ENCODE peak calls at places on chromosomes 7 and 10, in nine cellular contexts. One of them, this sample, is unnamed.

GRCh38 chr10:65396997-65397396 is 1528.8 kb upstream of the LRRTM3 start:
- DNase-seq in astrocyte: no peak
- DNase-seq in mesenchymal stem cell: no peak
- DNase-seq in H9: no peak
- DNase-seq in fibroblast of lung: no peak
- DNase-seq in osteoblast: no peak
- DNase-seq in keratinocyte: no peak
- DNase-seq in neuronal stem cell: no peak
- DNase-seq in IMR-90: no peak
- DNase-seq in this sample: no peak

GRCh38 chr7:107946451-107946850 is 55.5 kb downstream of the DLD start:
- DNase-seq in neuronal stem cell: no peak
- DNase-seq in fibroblast of lung: no peak
- DNase-seq in astrocyte: peak; percentile 75
- DNase-seq in mesenchymal stem cell: no peak
- DNase-seq in osteoblast: no peak
- DNase-seq in keratinocyte: no peak
- DNase-seq in H9: no peak
- DNase-seq in IMR-90: peak; percentile 47
- DNase-seq in this sample: no peak

GRCh38 chr10:77162697-77163096 is 474.9 kb downstream of the KCNMA1 start:
- DNase-seq in mesenchymal stem cell: peak; percentile 63
- DNase-seq in osteoblast: no peak
- DNase-seq in fibroblast of lung: peak; percentile 59
- DNase-seq in IMR-90: peak; percentile 89
- DNase-seq in keratinocyte: peak; percentile 69
- DNase-seq in astrocyte: peak; percentile 78
- DNase-seq in neuronal stem cell: no peak
- DNase-seq in H9: no peak
- DNase-seq in this sample: no peak

GRCh38 chr10:71683301-71683700 is 36.3 kb downstream of the C10orf105 start:
- DNase-seq in osteoblast: no peak
- DNase-seq in neuronal stem cell: no peak
- DNase-seq in astrocyte: no peak
- DNase-seq in H9: no peak
- DNase-seq in fibroblast of lung: no peak
- DNase-seq in keratinocyte: no peak
- DNase-seq in mesenchymal stem cell: no peak
- DNase-seq in IMR-90: no peak
- DNase-seq in this sample: no peak

GRCh38 chr7:107680478-107680877 is 19.9 kb downstream of the SLC26A4 start:
- DNase-seq in fibroblast of lung: no peak
- DNase-seq in IMR-90: no peak
- DNase-seq in osteoblast: no peak
- DNase-seq in mesenchymal stem cell: no peak
- DNase-seq in H9: no peak
- DNase-seq in keratinocyte: no peak
- DNase-seq in neuronal stem cell: no peak
- DNase-seq in astrocyte: no peak
- DNase-seq in this sample: no peak

GRCh38 chr10:97781541-97782331 is 9.9 kb upstream of the SFRP5 start:
- DNase-seq in mesenchymal stem cell: no peak
- DNase-seq in keratinocyte: no peak
- DNase-seq in neuronal stem cell: no peak
- DNase-seq in astrocyte: no peak
- DNase-seq in fibroblast of lung: no peak
- DNase-seq in osteoblast: peak; percentile 42
- DNase-seq in H9: no peak
- DNase-seq in IMR-90: no peak
- DNase-seq in this sample: no peak

GRCh38 chr10:7589748-7590147 is 77.0 kb downstream of the ITIH5 start:
- DNase-seq in mesenchymal stem cell: no peak
- DNase-seq in astrocyte: no peak
- DNase-seq in IMR-90: no peak
- DNase-seq in H9: no peak
- DNase-seq in osteoblast: no peak
- DNase-seq in fibroblast of lung: no peak
- DNase-seq in neuronal stem cell: no peak
- DNase-seq in keratinocyte: no peak
- DNase-seq in this sample: no peak

GRCh38 chr7:25095516-25096345 is 29.3 kb downstream of the CYCS start:
- DNase-seq in astrocyte: no peak
- DNase-seq in mesenchymal stem cell: no peak
- DNase-seq in fibroblast of lung: no peak
- DNase-seq in keratinocyte: no peak
- DNase-seq in IMR-90: no peak
- DNase-seq in neuronal stem cell: no peak
- DNase-seq in H9: no peak
- DNase-seq in osteoblast: no peak
- DNase-seq in this sample: peak; percentile 40

GRCh38 chr10:90321132-90321816 is 536.6 kb downstream of the HTR7 start:
- DNase-seq in astrocyte: peak; percentile 53
- DNase-seq in mesenchymal stem cell: no peak
- DNase-seq in IMR-90: peak; percentile 71
- DNase-seq in neuronal stem cell: no peak
- DNase-seq in H9: no peak
- DNase-seq in osteoblast: no peak
- DNase-seq in fibroblast of lung: peak; percentile 34
- DNase-seq in keratinocyte: no peak
- DNase-seq in this sample: no peak

GRCh38 chr10:123554656-123555055 is 111.5 kb upstream of the GPR26 start:
- DNase-seq in fibroblast of lung: no peak
- DNase-seq in IMR-90: no peak
- DNase-seq in astrocyte: no peak
- DNase-seq in mesenchymal stem cell: no peak
- DNase-seq in H9: no peak
- DNase-seq in osteoblast: no peak
- DNase-seq in keratinocyte: no peak
- DNase-seq in neuronal stem cell: no peak
- DNase-seq in this sample: no peak

GRCh38 chr7:130566168-130566897 is 74.4 kb downstream of the MEST start:
- DNase-seq in neuronal stem cell: no peak
- DNase-seq in fibroblast of lung: peak; percentile 62
- DNase-seq in IMR-90: peak; percentile 88
- DNase-seq in osteoblast: no peak
- DNase-seq in H9: no peak
- DNase-seq in keratinocyte: no peak
- DNase-seq in astrocyte: peak; percentile 82
- DNase-seq in mesenchymal stem cell: no peak
- DNase-seq in this sample: no peak

GRCh38 chr7:25636168-25636567 is 407.9 kb upstream of the NPVF start:
- DNase-seq in neuronal stem cell: no peak
- DNase-seq in astrocyte: no peak
- DNase-seq in mesenchymal stem cell: no peak
- DNase-seq in IMR-90: no peak
- DNase-seq in osteoblast: no peak
- DNase-seq in H9: no peak
- DNase-seq in keratinocyte: no peak
- DNase-seq in fibroblast of lung: no peak
- DNase-seq in this sample: no peak

GRCh38 chr7:45606050-45606449 is 31.9 kb downstream of the ADCY1 start:
- DNase-seq in IMR-90: no peak
- DNase-seq in astrocyte: no peak
- DNase-seq in fibroblast of lung: no peak
- DNase-seq in H9: no peak
- DNase-seq in osteoblast: no peak
- DNase-seq in neuronal stem cell: no peak
- DNase-seq in mesenchymal stem cell: no peak
- DNase-seq in keratinocyte: no peak
- DNase-seq in this sample: no peak

GRCh38 chr10:84706431-84706830 is 378.0 kb downstream of the CCSER2 start:
- DNase-seq in astrocyte: no peak
- DNase-seq in neuronal stem cell: no peak
- DNase-seq in fibroblast of lung: no peak
- DNase-seq in keratinocyte: no peak
- DNase-seq in mesenchymal stem cell: no peak
- DNase-seq in IMR-90: no peak
- DNase-seq in H9: no peak
- DNase-seq in osteoblast: no peak
- DNase-seq in this sample: no peak

GRCh38 chr7:5424689-5425506 is 1.3 kb upstream of the TNRC18 start:
- DNase-seq in osteoblast: peak; percentile 88
- DNase-seq in keratinocyte: no peak
- DNase-seq in astrocyte: no peak
- DNase-seq in mesenchymal stem cell: peak; percentile 51
- DNase-seq in neuronal stem cell: no peak
- DNase-seq in fibroblast of lung: peak; percentile 45
- DNase-seq in IMR-90: peak; percentile 33
- DNase-seq in H9: no peak
- DNase-seq in this sample: peak; percentile 60

GRCh38 chr10:101818958-101819633 is 852 bp upstream of the OGA start:
- DNase-seq in IMR-90: no peak
- DNase-seq in keratinocyte: no peak
- DNase-seq in mesenchymal stem cell: peak; percentile 13
- DNase-seq in fibroblast of lung: no peak
- DNase-seq in H9: no peak
- DNase-seq in neuronal stem cell: no peak
- DNase-seq in astrocyte: no peak
- DNase-seq in osteoblast: peak; percentile 58
- DNase-seq in this sample: peak; percentile 65

GRCh38 chr7:1650363-1651030 is 19.6 kb upstream of the ELFN1 start:
- DNase-seq in fibroblast of lung: no peak
- DNase-seq in astrocyte: no peak
- DNase-seq in H9: no peak
- DNase-seq in osteoblast: peak; percentile 90
- DNase-seq in mesenchymal stem cell: no peak
- DNase-seq in keratinocyte: no peak
- DNase-seq in neuronal stem cell: no peak
- DNase-seq in IMR-90: no peak
- DNase-seq in this sample: no peak

GRCh38 chr7:81776972-81777371 is 7.1 kb upstream of the HGF start:
- DNase-seq in mesenchymal stem cell: no peak
- DNase-seq in neuronal stem cell: no peak
- DNase-seq in fibroblast of lung: no peak
- DNase-seq in osteoblast: no peak
- DNase-seq in H9: no peak
- DNase-seq in astrocyte: no peak
- DNase-seq in keratinocyte: no peak
- DNase-seq in IMR-90: no peak
- DNase-seq in this sample: no peak

GRCh38 chr10:50594012-50594411 is 29.7 kb downstream of the SGMS1 start:
- DNase-seq in neuronal stem cell: no peak
- DNase-seq in IMR-90: peak; percentile 86
- DNase-seq in astrocyte: peak; percentile 77
- DNase-seq in mesenchymal stem cell: peak; percentile 73
- DNase-seq in keratinocyte: no peak
- DNase-seq in fibroblast of lung: peak; percentile 96
- DNase-seq in osteoblast: no peak
- DNase-seq in H9: no peak
- DNase-seq in this sample: no peak

GRCh38 chr10:78556700-78557432 is 511.9 kb upstream of the ZMIZ1 start:
- DNase-seq in fibroblast of lung: no peak
- DNase-seq in keratinocyte: no peak
- DNase-seq in mesenchymal stem cell: no peak
- DNase-seq in H9: no peak
- DNase-seq in astrocyte: no peak
- DNase-seq in IMR-90: no peak
- DNase-seq in osteoblast: no peak
- DNase-seq in neuronal stem cell: no peak
- DNase-seq in this sample: no peak

GRCh38 chr10:124691448-124692435 is 52.4 kb downstream of the FAM53B start:
- DNase-seq in fibroblast of lung: no peak
- DNase-seq in IMR-90: no peak
- DNase-seq in keratinocyte: no peak
- DNase-seq in mesenchymal stem cell: no peak
- DNase-seq in neuronal stem cell: no peak
- DNase-seq in astrocyte: no peak
- DNase-seq in H9: no peak
- DNase-seq in osteoblast: peak; percentile 45
- DNase-seq in this sample: peak; percentile 30

GRCh38 chr10:33783557-33783956 is 449.1 kb upstream of the NRP1 start:
- DNase-seq in keratinocyte: no peak
- DNase-seq in fibroblast of lung: no peak
- DNase-seq in osteoblast: peak; percentile 27
- DNase-seq in H9: no peak
- DNase-seq in neuronal stem cell: no peak
- DNase-seq in astrocyte: no peak
- DNase-seq in IMR-90: no peak
- DNase-seq in mesenchymal stem cell: no peak
- DNase-seq in this sample: no peak

GRCh38 chr7:118183586-118184391 is at the start of gene LSM8:
- DNase-seq in osteoblast: peak; percentile 96
- DNase-seq in IMR-90: peak; percentile 99
- DNase-seq in mesenchymal stem cell: peak; percentile 99
- DNase-seq in neuronal stem cell: peak; percentile 95
- DNase-seq in H9: peak; percentile 98
- DNase-seq in fibroblast of lung: peak; percentile 99
- DNase-seq in keratinocyte: peak; percentile 88
- DNase-seq in astrocyte: peak; percentile 95
- DNase-seq in this sample: peak; percentile 98
- H2AFZ ChIP-seq in osteoblast: peak within 1 kb of the TSS; percentile 90
- H2AFZ ChIP-seq in IMR-90: peak within 1 kb of the TSS; percentile 96
- H2AFZ ChIP-seq in mesenchymal stem cell: peak within 1 kb of the TSS; percentile 88
- H2AFZ ChIP-seq in neuronal stem cell: peak within 1 kb of the TSS; percentile 95
- H2AFZ ChIP-seq in H9: no peak within 1 kb of the TSS
- H2AFZ ChIP-seq in fibroblast of lung: peak within 1 kb of the TSS; percentile 92
- H2AFZ ChIP-seq in keratinocyte: peak within 1 kb of the TSS; percentile 98
- H2AFZ ChIP-seq in astrocyte: peak within 1 kb of the TSS; percentile 83
- H2AFZ ChIP-seq in this sample: peak within 1 kb of the TSS; percentile 71

DNA sequence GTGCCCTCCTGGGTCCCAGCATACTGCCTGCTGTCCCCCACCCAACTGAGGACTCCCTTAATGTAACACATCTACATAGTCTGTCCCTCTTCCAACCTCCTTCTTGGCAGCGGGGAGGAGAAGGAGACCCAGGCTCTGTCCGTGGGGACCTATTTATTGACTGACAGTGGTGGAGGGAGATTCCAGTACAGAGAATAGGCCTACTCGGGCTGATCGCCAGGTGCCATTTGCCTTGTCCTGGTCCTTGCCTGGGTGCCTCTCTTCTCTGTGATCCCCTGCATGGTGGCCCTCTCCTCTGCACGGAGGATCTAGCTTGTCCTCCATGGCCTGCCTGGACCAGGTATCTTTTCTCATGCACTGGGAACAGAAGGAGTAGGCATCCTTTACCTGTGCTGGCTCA is 17.0 kb downstream of the GHRHR start:
- DNase-seq in fibroblast of lung: no peak
- DNase-seq in osteoblast: no peak
- DNase-seq in mesenchymal stem cell: no peak
- DNase-seq in neuronal stem cell: no peak
- DNase-seq in IMR-90: no peak
- DNase-seq in H9: peak; percentile 14
- DNase-seq in astrocyte: no peak
- DNase-seq in keratinocyte: no peak
- DNase-seq in this sample: no peak
- H2AFZ ChIP-seq in fibroblast of lung: no peak overlapping the region
- H2AFZ ChIP-seq in osteoblast: no peak overlapping the region
- H2AFZ ChIP-seq in mesenchymal stem cell: no peak overlapping the region
- H2AFZ ChIP-seq in neuronal stem cell: no peak overlapping the region
- H2AFZ ChIP-seq in IMR-90: no peak overlapping the region
- H2AFZ ChIP-seq in H9: no peak overlapping the region
- H2AFZ ChIP-seq in astrocyte: no peak overlapping the region
- H2AFZ ChIP-seq in keratinocyte: no peak overlapping the region
- H2AFZ ChIP-seq in this sample: no peak overlapping the region

GRCh38 chr7:47204709-47205108 is 377.2 kb downstream of the TNS3 start:
- DNase-seq in mesenchymal stem cell: no peak
- DNase-seq in IMR-90: no peak
- DNase-seq in keratinocyte: no peak
- DNase-seq in H9: no peak
- DNase-seq in neuronal stem cell: no peak
- DNase-seq in astrocyte: no peak
- DNase-seq in fibroblast of lung: no peak
- DNase-seq in osteoblast: no peak
- DNase-seq in this sample: no peak
- H2AFZ ChIP-seq in mesenchymal stem cell: peak overlapping the region; percentile 57
- H2AFZ ChIP-seq in IMR-90: no peak overlapping the region
- H2AFZ ChIP-seq in keratinocyte: no peak overlapping the region
- H2AFZ ChIP-seq in H9: no peak overlapping the region
- H2AFZ ChIP-seq in neuronal stem cell: no peak overlapping the region
- H2AFZ ChIP-seq in astrocyte: no peak overlapping the region
- H2AFZ ChIP-seq in fibroblast of lung: no peak overlapping the region
- H2AFZ ChIP-seq in osteoblast: no peak overlapping the region
- H2AFZ ChIP-seq in this sample: no peak overlapping the region

GRCh38 chr10:131167036-131167860 is 144.3 kb downstream of the TCERG1L start:
- DNase-seq in mesenchymal stem cell: no peak
- DNase-seq in H9: peak; percentile 16
- DNase-seq in fibroblast of lung: no peak
- DNase-seq in osteoblast: no peak
- DNase-seq in keratinocyte: no peak
- DNase-seq in astrocyte: no peak
- DNase-seq in IMR-90: no peak
- DNase-seq in neuronal stem cell: no peak
- DNase-seq in this sample: no peak
- H2AFZ ChIP-seq in mesenchymal stem cell: no peak overlapping the region
- H2AFZ ChIP-seq in H9: no peak overlapping the region
- H2AFZ ChIP-seq in fibroblast of lung: no peak overlapping the region
- H2AFZ ChIP-seq in osteoblast: no peak overlapping the region
- H2AFZ ChIP-seq in keratinocyte: no peak overlapping the region
- H2AFZ ChIP-seq in astrocyte: no peak overlapping the region
- H2AFZ ChIP-seq in IMR-90: no peak overlapping the region
- H2AFZ ChIP-seq in neuronal stem cell: no peak overlapping the region
- H2AFZ ChIP-seq in this sample: no peak overlapping the region